ENCODE peak calls at places on chromosomes 11 and 22, in nine cellular contexts. Z is EH; V is psoas muscle; P is fibroblast of mammary gland; S is left colon; Y is ELR; L is stimulated activated CD4-positive, alpha-beta T cell treated with anti-CD3 and anti-CD28 coated beads, Interleukin-4, amount 100 ng/mL, for 24 hours; X is head of caudate nucleus; E is thoracic aorta. J is an unnamed sample.

GRCh38 chr11:46663277-46663940 is 37.0 kb downstream of the ARHGAP1 start:
- DNase-seq in Z (no peak), V (no peak), P (no peak), S (no peak), Y (peak; percentile 17), L (no peak), X (peak; percentile 64), E (no peak), J (no peak)

GRCh38 chr11:124799384-124800225 is 601 bp downstream of the MSANTD2 start:
- DNase-seq in Z (peak; percentile 39), V (peak; percentile 35), P (peak; percentile 14), S (peak; percentile 36), Y (peak; percentile 46), L (peak; percentile 30), X (peak; percentile 17), E (no peak), J (peak; percentile 39)

GRCh38 chr11:11400121-11400520 is 47.1 kb upstream of the CSNK2A3 start:
- DNase-seq in Z (no peak), V (no peak), P (no peak), S (no peak), Y (no peak), L (no peak), X (no peak), E (no peak), J (no peak)

GRCh38 chr22:40325315-40325714 is 21.0 kb upstream of the ADSL start:
- DNase-seq in Z (no peak), V (no peak), P (no peak), S (no peak), Y (no peak), L (peak; percentile 77), X (no peak), E (no peak), J (peak; percentile 38)

GRCh38 chr11:123431619-123432018 is 1.6 kb downstream of the GRAMD1B start:
- DNase-seq in Z (peak; percentile 43), V (no peak), P (no peak), S (no peak), Y (peak; percentile 45), L (no peak), X (no peak), E (no peak), J (no peak)

GRCh38 chr22:49230194-49230577 is 597.5 kb downstream of the BRD1 start:
- DNase-seq in Z (no peak), V (no peak), P (no peak), S (no peak), Y (peak; percentile 1), L (no peak), X (no peak), E (no peak), J (no peak)

GRCh38 chr22:25388415-25388814 is 169.0 kb downstream of the CRYBB2 start:
- DNase-seq in Z (no peak), V (no peak), P (no peak), S (no peak), Y (no peak), L (no peak), X (no peak), E (no peak), J (no peak)

GRCh38 chr11:77851513-77851912 is 30.6 kb downstream of the AAMDC start:
- DNase-seq in Z (no peak), V (no peak), P (no peak), S (no peak), Y (no peak), L (no peak), X (no peak), E (no peak), J (no peak)

GRCh38 chr11:122746050-122746478 is 90.5 kb downstream of the UBASH3B start:
- DNase-seq in Z (no peak), V (no peak), P (no peak), S (no peak), Y (no peak), L (peak; percentile 82), X (no peak), E (no peak), J (peak; percentile 69)

GRCh38 chr11:28447226-28447625 is 339.0 kb downstream of the METTL15 start:
- DNase-seq in Z (peak; percentile 90), V (no peak), P (peak; percentile 35), S (no peak), Y (peak; percentile 62), L (no peak), X (no peak), E (no peak), J (no peak)

GRCh38 chr22:27197618-27198017 is 540.2 kb downstream of the MIAT start:
- DNase-seq in Z (no peak), V (no peak), P (no peak), S (no peak), Y (no peak), L (no peak), X (no peak), E (no peak), J (no peak)

GRCh38 chr22:36855478-36855877 is 5.3 kb upstream of the NCF4 start:
- DNase-seq in Z (no peak), V (no peak), P (no peak), S (no peak), Y (no peak), L (no peak), X (no peak), E (no peak), J (no peak)

GRCh38 chr11:10669258-10670033 is 24.1 kb downstream of the IRAG1 start:
- DNase-seq in Z (peak; percentile 95), V (peak; percentile 38), P (peak; percentile 70), S (no peak), Y (peak; percentile 40), L (no peak), X (no peak), E (no peak), J (no peak)

GRCh38 chr11:94675788-94676187 is 92.4 kb upstream of the AMOTL1 start:
- DNase-seq in Z (no peak), V (no peak), P (no peak), S (no peak), Y (no peak), L (no peak), X (no peak), E (no peak), J (no peak)

GRCh38 chr11:80085563-80085962 is 644.7 kb upstream of the TENM4 start:
- DNase-seq in Z (no peak), V (no peak), P (no peak), S (no peak), Y (no peak), L (no peak), X (no peak), E (no peak), J (no peak)

GRCh38 chr11:1776331-1776851 is 12.7 kb upstream of the CTSD start:
- DNase-seq in Z (no peak), V (no peak), P (no peak), S (no peak), Y (no peak), L (no peak), X (no peak), E (no peak), J (no peak)

GRCh38 chr11:108592591-108593213 is 866 bp downstream of the EXPH5 start:
- DNase-seq in Z (no peak), V (peak; percentile 29), P (no peak), S (peak; percentile 35), Y (peak; percentile 31), L (peak; percentile 46), X (peak; percentile 19), E (peak; percentile 18), J (no peak)

GRCh38 chr22:23179381-23180294 is 671 bp upstream of the BCR start:
- DNase-seq in Z (no peak), V (peak; percentile 37), P (no peak), S (peak; percentile 36), Y (peak; percentile 25), L (peak; percentile 22), X (no peak), E (peak; percentile 21), J (no peak)

GRCh38 chr11:1953489-1954284 is 6.6 kb downstream of the MRPL23 start:
- DNase-seq in Z (peak; percentile 12), V (no peak), P (no peak), S (no peak), Y (no peak), L (peak; percentile 3), X (no peak), E (no peak), J (no peak)

GRCh38 chr22:49305966-49306631 is 521.6 kb downstream of the BRD1 start:
- DNase-seq in Z (no peak), V (no peak), P (no peak), S (peak; percentile 12), Y (no peak), L (no peak), X (peak; percentile 3), E (no peak), J (no peak)

GRCh38 chr22:39183991-39184585 is 31.6 kb upstream of the CBX7 start:
- DNase-seq in Z (peak; percentile 70), V (no peak), P (peak; percentile 41), S (no peak), Y (peak; percentile 45), L (no peak), X (peak; percentile 41), E (no peak), J (no peak)

GRCh38 chr11:82949352-82949751 is 47.8 kb downstream of the DDIAS start:
- DNase-seq in Z (no peak), V (no peak), P (no peak), S (no peak), Y (no peak), L (no peak), X (no peak), E (no peak), J (no peak)

GRCh38 chr11:36041988-36042606 is 98.2 kb downstream of the LDLRAD3 start:
- DNase-seq in Z (peak; percentile 27), V (no peak), P (peak; percentile 25), S (no peak), Y (peak; percentile 30), L (no peak), X (no peak), E (no peak), J (no peak)

GRCh38 chr11:18699848-18700261 is 1.3 kb downstream of the TMEM86A start:
- DNase-seq in Z (no peak), V (no peak), P (no peak), S (peak; percentile 48), Y (no peak), L (no peak), X (peak; percentile 26), E (no peak), J (no peak)

GRCh38 chr11:83367745-83368144 is 81.6 kb upstream of the CCDC90B start:
- DNase-seq in Z (no peak), V (no peak), P (no peak), S (no peak), Y (no peak), L (no peak), X (no peak), E (no peak), J (no peak)